ENCODE peak calls at places on chromosomes 16 and 17, in ten cellular contexts. B, W, I, O, T, A, D, E, N and L are unnamed samples.

GRCh38 chr17:44063704-44064639 is 2.5 kb downstream of the LSM12 start:
- DNase-seq in B (no peak), I (no peak), D (no peak), N (no peak), A (no peak), O (no peak), W (no peak), E (no peak), T (no peak), L (no peak)

GRCh38 chr17:30236807-30237206 is 1.3 kb upstream of the SLC6A4 start:
- DNase-seq in W (peak; percentile 25), D (peak; percentile 45), N (no peak), B (peak; percentile 25), O (no peak), I (peak; percentile 70), E (peak; percentile 56), A (peak; percentile 49), T (peak; percentile 56), L (no peak)

GRCh38 chr17:61481421-61481820 is 29.2 kb downstream of the TBX4 start:
- DNase-seq in W (no peak), N (no peak), D (no peak), O (no peak), B (no peak), T (no peak), A (no peak), E (no peak), I (no peak), L (no peak)

GRCh38 chr17:55305321-55306087 is 40.7 kb downstream of the HLF start:
- DNase-seq in A (no peak), B (no peak), E (no peak), W (no peak), T (no peak), O (no peak), D (no peak), I (peak; percentile 29), N (no peak), L (no peak)

GRCh38 chr17:7196651-7197050 is 17.5 kb upstream of the ASGR1 start:
- DNase-seq in E (no peak), O (no peak), W (no peak), N (no peak), A (no peak), I (no peak), D (no peak), T (no peak), B (no peak), L (no peak)

GRCh38 chr17:42087736-42088705 is 10.3 kb downstream of the ZNF385C start:
- DNase-seq in T (no peak), D (no peak), N (no peak), B (no peak), I (no peak), E (no peak), O (no peak), W (no peak), A (no peak), L (no peak)

GRCh38 chr16:8782673-8783072 is 14.8 kb downstream of the TMEM186 start:
- DNase-seq in E (no peak), I (no peak), W (no peak), A (no peak), T (no peak), O (no peak), B (no peak), D (no peak), N (peak; percentile 6), L (no peak)

GRCh38 chr17:12977008-12977751 is 40.6 kb downstream of the ELAC2 start:
- DNase-seq in E (no peak), D (peak; percentile 34), O (no peak), I (peak; percentile 84), W (peak; percentile 53), N (peak; percentile 22), B (no peak), T (no peak), A (no peak), L (peak; percentile 12)

GRCh38 chr17:80921741-80922579 is 69.7 kb upstream of the CHMP6 start:
- DNase-seq in B (no peak), O (no peak), N (no peak), I (no peak), T (no peak), W (no peak), A (no peak), D (no peak), E (no peak), L (no peak)

GRCh38 chr17:6639651-6640535 is 618 bp downstream of the KIAA0753 start:
- DNase-seq in I (peak; percentile 57), A (peak; percentile 52), W (peak; percentile 48), E (peak; percentile 39), T (no peak), O (peak; percentile 32), B (no peak), N (peak; percentile 38), D (peak; percentile 28), L (no peak)

GRCh38 chr17:35189291-35189690 is 4.9 kb downstream of the SLC35G3 start:
- DNase-seq in A (peak; percentile 32), D (peak; percentile 45), B (no peak), E (no peak), T (no peak), W (peak; percentile 5), I (no peak), O (no peak), N (no peak), L (no peak)

GRCh38 chr17:14582996-14583395 is 282.1 kb downstream of the HS3ST3B1 start:
- DNase-seq in I (no peak), W (no peak), N (no peak), B (no peak), O (no peak), T (no peak), D (no peak), A (no peak), E (no peak), L (no peak)

GRCh38 chr16:55252577-55252976 is 71.4 kb upstream of the IRX6 start:
- DNase-seq in N (no peak), O (no peak), A (no peak), E (no peak), B (no peak), I (no peak), D (no peak), T (no peak), W (no peak), L (no peak)
- H3K4me3 ChIP-seq in N (no peak overlapping the region), O (no peak overlapping the region), A (no peak overlapping the region), E (no peak overlapping the region), B (no peak overlapping the region), I (no peak overlapping the region), D (no peak overlapping the region), T (no peak overlapping the region), W (no peak overlapping the region), L (no peak overlapping the region)

GRCh38 chr16:2223375-2224182 is at the start of gene E4F1:
- DNase-seq in N (peak; percentile 99), O (peak; percentile 100), I (peak; percentile 100), A (peak; percentile 100), E (peak; percentile 100), T (peak; percentile 100), B (peak; percentile 99), D (peak; percentile 99), W (peak; percentile 100), L (peak; percentile 94)
- TF ChIP-seq CTCF in N (no peak), O (no peak), I (no peak), A (no peak), E (no peak), T (no peak), B (no peak), D (no peak), W (no peak), L (no peak)

DNA sequence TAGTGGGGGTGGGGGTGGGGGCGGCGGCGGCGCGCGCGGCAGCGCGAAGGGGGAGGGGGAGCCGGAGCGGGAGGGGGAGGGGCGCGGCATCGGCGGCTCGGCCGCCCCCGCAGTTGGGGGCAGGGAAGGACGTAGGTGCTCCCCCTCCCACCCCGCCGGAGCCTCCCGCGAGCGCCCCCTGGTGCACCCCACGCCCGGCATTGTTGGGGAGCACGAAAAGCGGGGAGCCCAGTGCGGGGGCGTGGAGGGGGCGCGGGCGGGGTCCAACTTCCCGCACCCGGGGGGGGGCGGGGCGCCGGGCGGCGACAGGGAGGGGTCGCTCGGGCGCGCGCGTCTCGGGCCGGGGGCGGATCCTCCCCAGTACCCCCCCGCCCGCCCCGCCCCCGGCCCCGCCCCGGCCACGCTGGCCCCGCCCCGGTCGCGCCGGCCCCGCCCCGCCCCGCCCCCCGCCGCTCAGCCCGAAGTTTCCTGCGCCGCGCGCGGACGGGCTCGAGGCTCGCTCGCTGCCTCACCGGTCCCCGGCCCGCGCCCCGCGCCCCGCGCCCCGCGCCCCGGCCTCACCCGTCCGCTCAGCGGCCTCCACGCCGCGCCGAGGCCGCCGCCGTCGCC is at the start of gene CACNA1H:
- DNase-seq in W (no peak), B (peak; percentile 65), T (no peak), A (no peak), I (peak; percentile 75), O (no peak), E (no peak), D (no peak), N (no peak), L (no peak)
- H3K4me3 ChIP-seq in W (no peak within 1 kb of the TSS), B (peak within 1 kb of the TSS; percentile 58), T (no peak within 1 kb of the TSS), A (peak within 1 kb of the TSS; percentile 47), I (peak within 1 kb of the TSS; percentile 63), O (no peak within 1 kb of the TSS), E (peak within 1 kb of the TSS; percentile 34), D (no peak within 1 kb of the TSS), N (peak within 1 kb of the TSS; percentile 47), L (peak within 1 kb of the TSS; percentile 21)

GRCh38 chr17:50382931-50383330 is 9.9 kb downstream of the EME1 start:
- DNase-seq in E (no peak), I (no peak), N (no peak), O (no peak), D (no peak), A (no peak), T (no peak), B (no peak), W (no peak), L (no peak)

GRCh38 chr17:50380369-50381259 is 7.6 kb downstream of the EME1 start:
- DNase-seq in I (peak; percentile 29), W (no peak), O (no peak), A (no peak), D (no peak), E (no peak), T (no peak), B (no peak), N (no peak), L (no peak)

GRCh38 chr17:50379733-50380132 is 6.7 kb downstream of the EME1 start:
- DNase-seq in W (no peak), N (no peak), E (no peak), B (no peak), A (no peak), I (no peak), O (no peak), T (no peak), D (no peak), L (no peak)

GRCh38 chr17:50381920-50382319 is 8.9 kb downstream of the EME1 start:
- DNase-seq in T (no peak), W (peak; percentile 35), B (no peak), I (no peak), N (no peak), O (no peak), A (no peak), D (peak; percentile 42), E (no peak), L (no peak)

DNA sequence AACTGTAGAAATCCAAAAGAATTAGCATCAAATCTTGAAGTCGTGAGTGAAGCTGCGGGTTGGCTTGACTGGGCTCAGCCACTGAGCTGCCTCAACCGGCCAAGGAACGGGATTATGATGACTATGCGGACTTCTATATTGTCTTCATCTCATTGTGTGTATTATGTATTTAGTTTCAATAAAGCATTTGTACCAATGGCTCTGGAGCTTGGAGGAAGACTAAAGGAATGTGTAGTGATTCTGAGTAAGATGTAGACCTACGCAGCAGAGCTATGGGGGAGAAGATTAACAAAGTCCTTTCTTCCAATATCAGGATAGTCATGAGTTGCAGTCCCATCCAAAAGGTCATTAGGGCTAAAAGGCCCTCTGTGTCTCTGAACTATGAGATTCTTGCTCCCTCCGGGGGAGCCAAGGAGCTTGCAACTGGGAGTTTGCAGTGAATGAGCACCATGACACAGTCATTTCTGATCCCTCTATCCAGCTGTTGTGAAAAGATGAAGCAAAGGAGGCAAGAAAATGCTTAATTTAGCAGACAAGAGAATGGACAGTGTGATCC is 8.3 kb downstream of the EME1 start:
- DNase-seq in B (no peak), I (no peak), T (no peak), W (no peak), A (no peak), E (no peak), N (no peak), O (no peak), D (no peak), L (no peak)
- TF ChIP-seq CTCF in B (no peak), I (no peak), T (no peak), W (no peak), A (no peak), E (no peak), N (no peak), O (no peak), D (no peak), L (no peak)